ENCODE peak calls at places on chromosome 22, in eight cellular contexts. G, P, F, A, E, X, H and M are unnamed samples.

GRCh38 chr22:48376936-48377335 is 1450.7 kb downstream of the BRD1 start:
- DNase-seq in G (peak), P (no peak), F (peak), A (no peak), E (no peak), X (no peak), H (no peak), M (no peak)

GRCh38 chr22:45992737-45993136 is 15.8 kb upstream of the WNT7B start:
- DNase-seq in G (peak), P (no peak), F (no peak), A (no peak), E (no peak), X (no peak), H (no peak), M (no peak)

GRCh38 chr22:21797444-21798221 is 62.0 kb upstream of the YPEL1 start:
- DNase-seq in G (no peak), P (no peak), F (no peak), A (no peak), E (no peak), X (peak), H (no peak), M (no peak)

GRCh38 chr22:24134090-24134846 is 47.0 kb upstream of the SUSD2 start:
- DNase-seq in G (peak), P (no peak), F (peak), A (no peak), E (peak), X (no peak), H (no peak), M (peak)

GRCh38 chr22:19871023-19871844 is 16.6 kb upstream of the GNB1L start:
- DNase-seq in G (peak), P (no peak), F (peak), A (no peak), E (no peak), X (no peak), H (no peak), M (peak)

GRCh38 chr22:18078329-18079041 is 695 bp downstream of the PEX26 start:
- DNase-seq in G (peak), P (no peak), F (peak), A (peak), E (peak), X (peak), H (no peak), M (peak)

GRCh38 chr22:17847360-17848078 is 73.2 kb upstream of the BID start:
- DNase-seq in G (no peak), P (no peak), F (peak), A (no peak), E (no peak), X (no peak), H (no peak), M (no peak)

GRCh38 chr22:49320714-49321476 is 506.8 kb downstream of the BRD1 start:
- DNase-seq in G (peak), P (no peak), F (peak), A (no peak), E (peak), X (no peak), H (no peak), M (peak)

GRCh38 chr22:46149998-46150549 is at the start of gene PPARA:
- DNase-seq in G (peak), P (peak), F (peak), A (peak), E (peak), X (peak), H (peak), M (peak)

GRCh38 chr22:40712311-40712710 is 33.0 kb downstream of the MCHR1 start:
- DNase-seq in G (no peak), P (no peak), F (no peak), A (no peak), E (no peak), X (no peak), H (no peak), M (no peak)

GRCh38 chr22:35534091-35534490 is 6.5 kb upstream of the RASD2 start:
- DNase-seq in G (no peak), P (no peak), F (no peak), A (no peak), E (no peak), X (no peak), H (no peak), M (no peak)

GRCh38 chr22:46592390-46592872 is 27.8 kb upstream of the GRAMD4 start:
- DNase-seq in G (peak), P (no peak), F (peak), A (no peak), E (no peak), X (peak), H (peak), M (no peak)

DNA sequence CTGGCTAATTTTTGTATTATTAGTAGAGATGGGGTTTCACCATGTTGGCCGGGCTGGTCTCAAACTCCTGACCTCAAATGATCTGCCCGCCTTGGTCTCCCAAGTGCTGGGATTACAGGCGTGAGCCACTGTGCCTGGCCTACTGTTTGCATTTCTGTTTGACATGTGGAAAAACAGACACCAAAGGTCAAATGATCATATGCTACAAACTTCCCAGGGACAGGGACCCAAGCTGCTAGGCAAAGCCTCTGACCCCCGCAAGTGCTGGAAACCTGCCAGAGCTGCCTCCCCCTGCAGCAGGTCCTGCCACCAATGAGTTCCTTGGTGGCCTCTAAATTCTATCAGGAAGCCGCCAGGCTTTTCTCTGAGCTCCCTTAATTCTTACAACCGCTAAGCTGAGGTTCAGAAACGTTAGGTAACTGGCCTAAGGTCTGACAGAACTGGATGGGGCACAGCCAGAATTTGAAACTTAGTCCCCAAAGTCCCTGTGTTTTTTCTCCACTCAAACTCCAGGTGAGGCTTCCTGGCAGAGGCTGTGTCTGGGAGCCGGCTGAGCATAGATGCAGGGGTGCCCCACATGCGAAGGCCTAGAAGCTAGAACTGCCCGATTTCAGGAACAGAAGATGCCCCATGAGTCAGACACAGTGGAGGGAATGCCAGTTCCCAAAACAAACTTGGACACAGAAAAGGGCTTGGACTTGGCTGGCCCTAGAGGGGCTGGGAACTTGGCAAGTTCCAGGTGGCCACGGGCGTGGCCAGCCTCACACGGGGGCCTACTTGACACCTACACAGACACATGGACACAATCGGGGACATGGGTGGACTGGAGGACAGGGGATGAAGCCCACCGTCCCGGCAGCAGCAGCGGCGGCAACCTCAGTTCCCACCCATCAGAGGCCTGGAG is 7.4 kb downstream of the CSNK1E start:
- DNase-seq in G (peak), P (no peak), F (no peak), A (peak), E (no peak), X (no peak), H (no peak), M (no peak)
- H3K27ac ChIP-seq in G (peak), P (peak), F (peak), A (peak), E (peak), X (peak), H (peak), M (peak)

GRCh38 chr22:37305873-37306272 is 23.6 kb downstream of the CYTH4 start:
- DNase-seq in G (no peak), P (no peak), F (no peak), A (no peak), E (no peak), X (no peak), H (no peak), M (no peak)
- H3K27ac ChIP-seq in G (peak), P (no peak), F (no peak), A (no peak), E (no peak), X (peak), H (peak), M (peak)

GRCh38 chr22:25757686-25758085 is 15.7 kb downstream of the MYO18B start:
- DNase-seq in G (peak), P (no peak), F (no peak), A (no peak), E (no peak), X (no peak), H (no peak), M (no peak)

GRCh38 chr22:25760848-25761595 is 19.0 kb downstream of the MYO18B start:
- DNase-seq in G (peak), P (no peak), F (no peak), A (peak), E (no peak), X (no peak), H (no peak), M (no peak)

GRCh38 chr22:25758316-25758715 is 16.3 kb downstream of the MYO18B start:
- DNase-seq in G (peak), P (no peak), F (no peak), A (no peak), E (no peak), X (no peak), H (no peak), M (no peak)

GRCh38 chr22:25760294-25760693 is 18.3 kb downstream of the MYO18B start:
- DNase-seq in G (peak), P (no peak), F (no peak), A (no peak), E (no peak), X (no peak), H (no peak), M (no peak)

DNA sequence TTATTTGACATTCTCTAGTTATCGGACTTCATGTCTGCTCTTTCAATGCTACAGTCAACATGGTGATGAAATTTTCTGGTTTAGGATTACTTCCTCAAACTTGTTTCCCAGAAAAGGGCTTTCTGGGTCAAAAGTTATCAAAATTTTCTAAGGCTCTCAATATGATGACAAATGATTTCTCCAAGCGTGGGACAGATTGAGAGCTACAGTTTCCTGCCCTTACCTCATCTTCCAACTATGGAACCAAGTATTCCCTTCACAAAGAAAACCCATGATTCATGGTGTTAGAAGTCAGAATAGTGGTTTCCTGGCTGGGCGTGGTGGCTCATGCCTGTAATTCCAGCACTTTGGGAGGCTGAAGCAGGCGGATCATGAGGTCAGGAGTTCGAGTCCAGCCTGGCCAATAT is 17.8 kb downstream of the MYO18B start:
- DNase-seq in G (peak), P (no peak), F (no peak), A (peak), E (no peak), X (peak), H (peak), M (no peak)
- H3K27ac ChIP-seq in G (peak), P (no peak), F (no peak), A (peak), E (no peak), X (no peak), H (peak), M (no peak)

GRCh38 chr22:30385913-30386312 is 1.3 kb downstream of the RNF215 start:
- DNase-seq in G (peak), P (no peak), F (no peak), A (no peak), E (no peak), X (no peak), H (no peak), M (no peak)

GRCh38 chr22:30390974-30391691 is 3.9 kb upstream of the RNF215 start:
- DNase-seq in G (peak), P (peak), F (peak), A (peak), E (peak), X (peak), H (peak), M (peak)

GRCh38 chr22:30386608-30386959 is 627 bp downstream of the RNF215 start:
- DNase-seq in G (no peak), P (no peak), F (no peak), A (peak), E (no peak), X (no peak), H (no peak), M (no peak)

GRCh38 chr22:30383061-30383460 is 4.2 kb downstream of the RNF215 start:
- DNase-seq in G (peak), P (no peak), F (no peak), A (no peak), E (no peak), X (no peak), H (no peak), M (no peak)

DNA sequence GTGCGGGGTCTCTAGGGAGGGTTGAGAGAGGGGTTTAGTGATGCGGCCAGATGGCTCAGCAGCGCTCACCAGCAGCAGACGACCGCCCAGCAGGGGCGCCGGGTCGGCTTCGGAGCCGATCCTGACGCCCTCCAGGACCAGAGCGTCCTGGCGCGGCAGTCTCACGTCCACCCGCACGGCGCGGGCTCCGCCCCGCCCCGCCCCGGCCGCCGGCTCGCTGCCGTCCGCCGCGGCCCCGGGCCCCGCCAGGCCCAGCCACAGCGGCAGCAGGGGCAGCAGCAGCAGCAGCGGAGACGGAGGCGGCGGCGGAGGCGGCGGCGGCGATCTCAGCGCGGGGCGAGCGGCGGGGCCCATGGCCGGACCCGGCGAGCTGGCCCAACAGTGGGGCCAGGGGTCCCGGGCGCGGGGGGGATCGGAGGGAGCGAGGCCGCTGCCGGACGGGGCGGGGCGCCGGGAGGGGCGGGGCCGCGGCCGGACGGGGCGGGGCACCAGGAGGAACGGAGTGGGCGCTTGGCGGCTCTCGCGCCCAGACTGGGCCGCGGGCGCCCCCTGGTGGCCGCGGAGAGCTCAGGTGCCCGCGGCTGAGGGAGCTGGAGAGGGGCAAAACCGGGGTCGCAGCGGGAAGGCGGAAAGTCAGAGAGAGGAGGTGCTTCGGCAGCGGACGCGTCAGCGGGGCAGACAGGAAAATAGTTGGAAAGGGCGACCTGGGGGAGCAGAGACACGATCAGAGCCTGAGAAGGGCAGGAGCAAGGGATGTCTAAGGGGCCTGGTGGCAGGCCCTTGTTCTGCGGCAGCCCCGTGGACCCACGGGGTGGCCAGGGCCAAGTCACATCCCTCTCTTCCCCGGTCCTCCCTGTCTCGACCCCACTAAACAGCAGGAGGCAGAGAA is at the start of gene RNF215:
- DNase-seq in G (peak), P (peak), F (peak), A (peak), E (peak), X (peak), H (peak), M (peak)
- H3K27ac ChIP-seq in G (no peak), P (peak), F (no peak), A (peak), E (peak), X (peak), H (peak), M (no peak)

GRCh38 chr22:38346506-38346905 is 29.3 kb upstream of the CSNK1E start:
- DNase-seq in G (no peak), P (peak), F (peak), A (peak), E (peak), X (no peak), H (no peak), M (peak)
- H3K27ac ChIP-seq in G (no peak), P (no peak), F (peak), A (no peak), E (no peak), X (no peak), H (peak), M (no peak)

DNA sequence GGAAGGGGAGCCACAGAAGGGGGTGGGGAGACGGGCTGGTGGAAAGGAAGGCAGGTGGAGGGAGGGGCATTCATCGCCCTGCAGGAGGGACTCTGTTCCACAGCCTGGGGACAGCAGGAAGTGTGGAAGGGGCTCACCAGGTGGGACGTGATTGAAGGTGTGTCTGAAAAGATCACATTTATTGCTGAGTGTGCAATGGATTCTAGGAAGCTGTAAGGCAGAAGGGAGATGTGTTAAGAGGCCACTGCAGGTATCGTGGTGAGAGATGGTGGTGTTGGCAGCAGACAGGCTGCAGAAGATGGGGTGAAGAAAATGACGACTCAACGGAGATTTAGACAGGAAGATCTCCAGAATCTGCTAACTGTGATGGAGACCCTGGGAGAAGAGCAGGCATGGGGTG is 537.4 kb downstream of the MN1 start:
- DNase-seq in G (no peak), P (no peak), F (no peak), A (no peak), E (no peak), X (no peak), H (no peak), M (no peak)
- H3K27ac ChIP-seq in G (no peak), P (no peak), F (no peak), A (no peak), E (no peak), X (no peak), H (no peak), M (no peak)

DNA sequence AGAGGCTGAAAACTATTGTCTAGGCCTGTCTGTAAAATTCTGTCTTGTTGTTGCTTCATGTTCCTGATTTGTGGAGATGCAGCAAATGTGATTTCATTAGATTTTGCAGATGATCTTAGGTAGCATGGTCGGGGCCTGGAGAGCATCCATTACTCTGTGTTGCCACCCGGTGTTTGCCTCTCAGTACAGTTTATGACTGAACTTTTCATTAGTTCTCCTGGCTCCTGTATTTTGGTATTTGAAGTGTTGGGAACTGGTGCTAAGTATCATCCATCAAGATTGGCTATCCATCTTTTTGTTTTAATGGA is 7.7 kb downstream of the YWHAH start:
- DNase-seq in G (peak), P (no peak), F (no peak), A (no peak), E (no peak), X (no peak), H (no peak), M (no peak)
- H3K27ac ChIP-seq in G (peak), P (no peak), F (no peak), A (peak), E (peak), X (no peak), H (peak), M (peak)

GRCh38 chr22:30280495-30280894 is 8.8 kb downstream of the CASTOR1 start:
- DNase-seq in G (peak), P (no peak), F (no peak), A (no peak), E (no peak), X (peak), H (no peak), M (no peak)

GRCh38 chr22:30283342-30283741 is 6.0 kb downstream of the CASTOR1 start:
- DNase-seq in G (peak), P (no peak), F (no peak), A (no peak), E (no peak), X (no peak), H (no peak), M (no peak)

GRCh38 chr22:30285176-30285845 is 4.0 kb downstream of the CASTOR1 start:
- DNase-seq in G (peak), P (no peak), F (no peak), A (no peak), E (no peak), X (no peak), H (no peak), M (no peak)

GRCh38 chr22:30284172-30284571 is 5.1 kb downstream of the CASTOR1 start:
- DNase-seq in G (peak), P (no peak), F (no peak), A (no peak), E (no peak), X (no peak), H (no peak), M (no peak)

GRCh38 chr22:30282616-30283046 is 6.7 kb downstream of the CASTOR1 start:
- DNase-seq in G (peak), P (no peak), F (no peak), A (no peak), E (no peak), X (no peak), H (no peak), M (no peak)
- H3K27ac ChIP-seq in G (no peak), P (no peak), F (no peak), A (no peak), E (no peak), X (no peak), H (no peak), M (no peak)